ENCODE peak calls at places on chromosomes 3 and 15, in five cellular contexts. Z is T-helper 17 cell, B is progenitor cell of endocrine pancreas, K is PC-3, X is GM13977. N is an unnamed sample.

GRCh38 chr3:161430307-161430706 is 59.0 kb upstream of the SPTSSB start:
- DNase-seq in K (no peak), X (no peak), B (no peak), Z (no peak), N (no peak)

GRCh38 chr15:70789213-70789612 is 25.9 kb upstream of the UACA start:
- DNase-seq in K (peak), X (no peak), B (no peak), Z (no peak), N (no peak)

GRCh38 chr3:106703524-106703923 is 673.7 kb upstream of the CCDC54 start:
- DNase-seq in X (no peak), Z (no peak), B (no peak), K (no peak), N (no peak)

GRCh38 chr3:157103280-157103679 is 56.7 kb downstream of the CCNL1 start:
- DNase-seq in K (no peak), B (no peak), Z (no peak), X (peak), N (no peak)

GRCh38 chr15:98425173-98425572 is 223.2 kb upstream of the IGF1R start:
- DNase-seq in K (no peak), B (no peak), X (no peak), Z (no peak), N (no peak)

GRCh38 chr15:55253580-55253979 is 36.0 kb downstream of the RAB27A start:
- DNase-seq in Z (no peak), K (peak), X (no peak), B (no peak), N (no peak)

GRCh38 chr3:98497381-98497780 is at the start of gene OR5K2:
- DNase-seq in X (no peak), Z (no peak), B (no peak), K (no peak), N (no peak)

GRCh38 chr3:116469546-116469945 is 24.3 kb upstream of the LSAMP start:
- DNase-seq in Z (no peak), B (no peak), X (no peak), K (no peak), N (no peak)

GRCh38 chr3:189548053-189548452 is 83.1 kb upstream of the TP63 start:
- DNase-seq in B (no peak), X (no peak), Z (no peak), K (no peak), N (no peak)

GRCh38 chr3:55296035-55296434 is 191.1 kb downstream of the WNT5A start:
- DNase-seq in X (no peak), B (no peak), K (peak), Z (no peak), N (no peak)

N was measured in NCI-H2227 treated with DMSO at 0.1 percent for 48 hours.